ENCODE peak calls at places on chromosomes 4 and X, in five cellular contexts. W is H1, Q is GM12878, Z is K562, U is HepG2. H is an unnamed sample.

GRCh38 chr4:13711233-13711775 is 83.8 kb upstream of the BOD1L1 start:
- DNase-seq in W (no peak), Q (no peak), Z (no peak), U (no peak), H (no peak)

GRCh38 chr4:17448689-17449088 is 63.2 kb downstream of the QDPR start:
- DNase-seq in W (no peak), Q (no peak), Z (no peak), U (no peak), H (no peak)

GRCh38 chrX:125203737-125204578 is 115.7 kb upstream of the TEX13C start:
- DNase-seq in W (no peak), Q (no peak), Z (peak), U (no peak), H (no peak)

GRCh38 chrX:12978205-12979010 is 3.5 kb downstream of the TMSB4X start:
- DNase-seq in W (no peak), Q (no peak), Z (peak), U (no peak), H (no peak)

GRCh38 chr4:94420356-94420755 is 31.4 kb upstream of the PDLIM5 start:
- DNase-seq in W (no peak), Q (no peak), Z (no peak), U (no peak), H (no peak)

GRCh38 chr4:106421441-106422296 is 53.1 kb upstream of the GIMD1 start:
- DNase-seq in W (no peak), Q (no peak), Z (no peak), U (peak), H (no peak)

GRCh38 chr4:143186202-143186601 is 1.5 kb downstream of the USP38 start:
- DNase-seq in W (no peak), Q (no peak), Z (no peak), U (peak), H (no peak)

GRCh38 chrX:119512145-119512800 is 44.0 kb downstream of the SLC25A5 start:
- DNase-seq in W (peak), Q (no peak), Z (peak), U (peak), H (peak)

GRCh38 chr4:76376534-76376933 is 44.4 kb downstream of the CCDC158 start:
- DNase-seq in W (no peak), Q (no peak), Z (no peak), U (peak), H (no peak)

GRCh38 chr4:172974586-172974985 is 194.0 kb upstream of the GALNT7 start:
- DNase-seq in W (no peak), Q (no peak), Z (no peak), U (no peak), H (no peak)

GRCh38 chrX:92231391-92231790 is 452.2 kb downstream of the PCDH11X start:
- DNase-seq in W (no peak), Q (no peak), Z (no peak), U (no peak), H (no peak)

GRCh38 chr4:140254656-140255299 is 100.8 kb upstream of the MAML3 start:
- DNase-seq in W (no peak), Q (no peak), Z (no peak), U (no peak), H (no peak)

GRCh38 chr4:107037188-107037587 is 1.1 kb upstream of the DKK2 start:
- DNase-seq in W (no peak), Q (no peak), Z (no peak), U (no peak), H (no peak)

GRCh38 chr4:23022032-23022431 is 329.3 kb downstream of the GBA3 start:
- DNase-seq in W (no peak), Q (no peak), Z (no peak), U (no peak), H (no peak)

GRCh38 chr4:168811793-168812651 is 198.0 kb downstream of the CBR4 start:
- DNase-seq in W (no peak), Q (no peak), Z (no peak), U (no peak), H (no peak)

GRCh38 chrX:33171071-33171470 is 40.3 kb downstream of the DMD start:
- DNase-seq in W (no peak), Q (no peak), Z (no peak), U (no peak), H (no peak)

GRCh38 chrX:154047266-154047665 is 27.6 kb upstream of the IRAK1 start:
- DNase-seq in W (no peak), Q (no peak), Z (no peak), U (no peak), H (no peak)

GRCh38 chr4:143455211-143455610 is 58.3 kb upstream of the SMARCA5 start:
- DNase-seq in W (no peak), Q (no peak), Z (no peak), U (no peak), H (no peak)

DNA sequence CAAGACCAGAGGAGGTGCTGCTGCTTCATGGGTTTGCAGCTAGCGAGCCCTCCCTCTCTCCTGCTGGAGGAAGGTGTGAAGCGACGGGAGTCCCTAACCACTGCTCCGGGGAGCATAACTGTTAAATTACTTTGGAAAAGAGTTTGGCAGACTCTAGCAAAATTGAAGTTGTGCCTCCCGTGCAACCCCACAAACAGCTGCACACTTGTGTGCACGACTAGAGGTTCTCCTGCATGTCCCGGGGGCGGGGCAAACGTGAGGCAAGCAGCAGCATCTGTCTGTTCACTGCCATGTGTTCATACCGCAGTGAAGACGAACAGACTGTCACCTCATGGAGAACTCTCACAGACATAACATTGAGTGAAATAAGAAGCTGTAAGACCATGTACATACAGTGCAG is 34.5 kb downstream of the TNIP2 start:
- DNase-seq in W (no peak), Q (no peak), Z (no peak), U (no peak), H (no peak)
- TF ChIP-seq SRF in W (no peak), Q (no peak), Z (no peak), U (no peak), H (no peak)

DNA sequence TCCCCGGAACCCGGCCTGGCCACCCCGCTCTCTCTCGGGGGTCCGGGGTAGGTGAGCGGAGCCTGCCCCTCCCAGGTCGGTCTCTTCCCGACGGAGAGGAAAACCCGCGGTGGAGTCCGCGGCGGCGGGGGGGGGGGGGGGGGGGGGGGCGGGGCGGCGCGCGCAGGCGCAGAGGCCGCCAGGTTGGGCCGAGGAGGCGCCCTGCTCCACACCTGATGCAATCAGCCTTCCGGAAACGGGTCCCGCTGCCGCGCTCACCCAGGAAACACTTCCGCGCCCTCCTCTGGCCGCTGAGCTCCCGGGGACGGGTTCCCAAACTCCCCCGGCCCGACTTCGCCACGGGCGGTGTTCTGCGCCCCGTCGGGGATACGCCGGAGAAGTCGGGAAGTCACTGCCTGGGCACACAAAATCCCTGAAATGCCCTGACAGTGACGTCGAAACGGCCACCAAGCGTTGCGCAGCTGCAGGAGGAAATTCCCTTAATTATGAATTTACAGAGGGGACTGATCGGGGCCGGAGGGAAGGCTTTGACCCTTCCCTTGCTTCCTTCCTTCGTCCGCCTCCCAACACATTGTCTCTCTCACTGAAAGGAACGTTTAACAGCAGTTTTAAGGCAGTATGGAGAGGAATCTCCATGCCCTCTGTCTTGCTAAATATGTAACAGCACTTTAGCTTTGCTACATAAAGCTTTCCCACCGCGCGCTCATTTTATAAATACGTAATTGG is 2.1 kb upstream of the APBB2 start:
- DNase-seq in W (peak), Q (peak), Z (peak), U (peak), H (peak)
- TF ChIP-seq POLR2AphosphoS5 in W (peak), Q (peak), Z (no peak), U (peak), H (peak)

GRCh38 chrX:101260435-101260834 is 30.7 kb downstream of the TAF7L start:
- DNase-seq in W (no peak), Q (no peak), Z (peak), U (peak), H (no peak)
- TF ChIP-seq CTCF in W (peak), Q (no peak), Z (peak), U (peak), H (peak)

GRCh38 chr4:8940792-8941491 is 69.3 kb upstream of the HMX1 start:
- DNase-seq in W (peak), Q (no peak), Z (peak), U (peak), H (no peak)

GRCh38 chr4:8938623-8939022 is 67.0 kb upstream of the HMX1 start:
- DNase-seq in W (no peak), Q (no peak), Z (peak), U (no peak), H (no peak)

GRCh38 chr4:8939160-8939855 is 67.7 kb upstream of the HMX1 start:
- DNase-seq in W (no peak), Q (no peak), Z (no peak), U (no peak), H (no peak)

GRCh38 chr4:8938137-8938536 is 66.5 kb upstream of the HMX1 start:
- DNase-seq in W (no peak), Q (no peak), Z (peak), U (no peak), H (no peak)

GRCh38 chr4:8939887-8940742 is 68.5 kb upstream of the HMX1 start:
- DNase-seq in W (no peak), Q (no peak), Z (peak), U (no peak), H (no peak)
- TF ChIP-seq SRF in W (no peak), Q (no peak), Z (no peak), U (no peak), H (no peak)

GRCh38 chr4:186020106-186020792 is 48.7 kb upstream of the TLR3 start:
- DNase-seq in W (no peak), Q (no peak), Z (no peak), U (no peak), H (no peak)

GRCh38 chr4:186023975-186024374 is 45.0 kb upstream of the TLR3 start:
- DNase-seq in W (no peak), Q (no peak), Z (no peak), U (no peak), H (no peak)

GRCh38 chr4:186019264-186019663 is 49.7 kb upstream of the TLR3 start:
- DNase-seq in W (no peak), Q (no peak), Z (no peak), U (no peak), H (no peak)

GRCh38 chr4:186020793-186021407 is 48.1 kb upstream of the TLR3 start:
- DNase-seq in W (no peak), Q (no peak), Z (no peak), U (no peak), H (no peak)

DNA sequence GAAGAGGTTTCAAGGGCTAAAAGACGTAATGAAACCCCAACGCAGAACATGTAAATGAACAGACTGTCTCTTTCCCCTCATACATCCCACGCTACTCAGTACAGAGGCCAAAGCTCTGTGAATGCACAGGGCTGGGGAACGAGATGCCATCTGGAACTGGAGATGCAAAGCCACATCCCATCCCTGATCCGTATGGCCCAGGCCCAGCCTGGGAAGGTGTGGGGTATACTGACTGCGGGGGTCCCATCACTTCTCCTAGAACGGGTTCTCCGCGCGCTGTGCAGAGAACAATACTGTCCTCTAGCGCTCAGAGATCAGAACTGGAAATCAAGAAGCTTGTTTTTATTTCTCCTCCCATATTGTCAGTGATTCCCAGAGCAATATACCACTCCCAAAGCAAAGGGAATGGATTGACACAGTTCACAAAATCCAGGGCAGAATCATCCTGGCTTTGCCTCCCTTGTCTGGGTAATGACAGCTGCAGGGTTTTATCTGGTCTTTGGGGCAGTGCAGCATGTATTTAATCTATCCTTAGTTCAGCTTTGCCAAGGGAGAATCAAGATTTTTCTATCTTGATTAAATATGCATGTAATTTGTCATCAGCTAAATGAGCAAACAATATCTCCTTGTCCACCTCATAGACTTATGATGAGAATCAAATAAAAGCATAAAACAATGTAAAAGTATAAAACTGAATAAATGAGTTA is 47.3 kb upstream of the TLR3 start:
- DNase-seq in W (no peak), Q (no peak), Z (peak), U (peak), H (no peak)
- TF ChIP-seq POLR2AphosphoS5 in W (no peak), Q (no peak), Z (no peak), U (no peak), H (no peak)

DNA sequence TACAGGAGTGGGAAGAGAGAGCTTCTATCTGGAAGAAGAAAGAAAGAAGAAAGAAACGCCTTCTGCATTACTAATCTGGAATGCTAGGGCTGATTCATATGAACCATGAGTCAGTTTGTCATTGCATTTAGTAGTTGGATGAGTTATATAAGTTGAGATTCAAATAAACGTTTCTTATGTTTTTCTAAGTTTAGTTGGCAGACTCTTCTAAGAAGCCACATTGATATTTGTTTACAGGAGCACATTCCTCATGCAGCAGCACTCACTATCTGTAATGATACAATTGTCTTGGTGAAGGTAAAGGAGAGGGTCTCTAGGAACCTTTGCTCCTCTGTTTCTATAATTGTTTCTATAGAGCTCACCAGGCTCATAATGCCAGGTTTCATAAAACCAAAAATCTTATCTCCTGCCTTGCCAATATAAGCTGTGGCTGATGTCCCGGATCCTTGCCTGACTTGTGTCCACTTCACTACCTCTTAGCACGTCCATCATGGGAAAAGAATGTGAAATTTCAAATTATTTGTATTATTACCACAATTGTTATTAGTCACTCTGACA is 39.5 kb downstream of the HOPX start:
- DNase-seq in W (no peak), Q (no peak), Z (no peak), U (no peak), H (peak)
- TF ChIP-seq CTCF in W (no peak), Q (no peak), Z (no peak), U (no peak), H (no peak)

GRCh38 chrX:139429913-139430312 is 100.6 kb upstream of the F9 start:
- DNase-seq in W (no peak), Q (no peak), Z (no peak), U (no peak), H (no peak)
- TF ChIP-seq SRF in W (no peak), Q (no peak), Z (no peak), U (no peak), H (no peak)

GRCh38 chr4:124277691-124278090 is 434.8 kb downstream of the ANKRD50 start:
- DNase-seq in W (no peak), Q (no peak), Z (no peak), U (no peak), H (no peak)

GRCh38 chr4:124282301-124282898 is 430.1 kb downstream of the ANKRD50 start:
- DNase-seq in W (no peak), Q (no peak), Z (no peak), U (no peak), H (no peak)

GRCh38 chr4:124279741-124280140 is 432.8 kb downstream of the ANKRD50 start:
- DNase-seq in W (no peak), Q (no peak), Z (no peak), U (no peak), H (no peak)

GRCh38 chr4:124278477-124278876 is 434.1 kb downstream of the ANKRD50 start:
- DNase-seq in W (no peak), Q (no peak), Z (no peak), U (peak), H (no peak)

DNA sequence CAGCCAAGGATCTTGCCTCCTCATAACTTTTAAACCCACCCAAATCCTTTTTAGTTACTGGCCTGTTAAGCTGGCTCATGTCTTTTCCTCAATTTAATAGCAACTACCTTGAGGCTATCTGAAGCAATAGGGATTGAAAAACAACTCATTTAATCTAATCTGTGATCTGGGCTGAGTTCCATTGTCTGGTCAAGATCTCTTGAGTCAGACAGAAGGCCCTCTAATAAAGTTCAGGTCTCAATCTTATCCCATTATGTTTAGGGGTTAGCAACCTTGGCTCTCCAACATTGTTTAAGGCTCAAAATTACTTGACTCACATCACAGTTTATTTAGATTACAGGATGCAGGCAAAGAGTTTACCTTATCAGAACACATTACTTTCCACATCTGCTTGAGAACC is 436.1 kb downstream of the ANKRD50 start:
- DNase-seq in W (no peak), Q (no peak), Z (no peak), U (no peak), H (no peak)
- TF ChIP-seq POLR2AphosphoS5 in W (no peak), Q (no peak), Z (no peak), U (no peak), H (no peak)

GRCh38 chr4:48931459-48931858 is 24.9 kb upstream of the OCIAD2 start:
- DNase-seq in W (no peak), Q (no peak), Z (no peak), U (no peak), H (no peak)
- TF ChIP-seq CTCF in W (no peak), Q (no peak), Z (no peak), U (peak), H (no peak)